ENCODE peak calls at places on chromosomes 2 and 18, in nine cellular contexts. Y is effector memory CD8-positive, alpha-beta T cell; B is lower lobe of right lung; J is ELF-1; P is ELR; R is adipocyte; N is stimulated activated naive CD8-positive, alpha-beta T cell treated with anti-CD3 and anti-CD28 coated beads, Interleukin-15, Interleukin-2, amounts not matched to agents 100 U/mL and 50 U/mL, for 24 hours; F is nucleus accumbens; I is NCI-H510A. H is an unnamed sample.

GRCh38 chr2:11797846-11798245 is 51.4 kb downstream of the LPIN1 start:
- DNase-seq in B (no peak), J (no peak), N (no peak), P (no peak), I (no peak), F (no peak), Y (no peak), R (no peak), H (no peak)

GRCh38 chr2:6960659-6961058 is 43.4 kb downstream of the RNF144A start:
- DNase-seq in J (no peak), Y (no peak), B (no peak), I (no peak), P (no peak), F (no peak), N (no peak), R (peak; percentile 25), H (peak; percentile 23)

GRCh38 chr2:137644689-137645088 is 319.6 kb upstream of the HNMT start:
- DNase-seq in J (no peak), R (no peak), P (no peak), F (no peak), Y (no peak), B (no peak), I (no peak), N (no peak), H (no peak)

GRCh38 chr18:77379976-77380375 is 130.3 kb downstream of the GALR1 start:
- DNase-seq in P (no peak), R (no peak), J (no peak), N (no peak), I (no peak), F (no peak), B (no peak), Y (no peak), H (no peak)

GRCh38 chr2:132562245-132562644 is 107.8 kb downstream of the LYPD1 start:
- DNase-seq in N (no peak), J (no peak), B (no peak), Y (no peak), P (peak; percentile 59), F (no peak), I (no peak), R (peak; percentile 36), H (peak; percentile 64)

GRCh38 chr2:212672186-212672585 is 133.6 kb upstream of the ERBB4 start:
- DNase-seq in N (no peak), R (peak; percentile 16), Y (no peak), B (no peak), P (no peak), F (no peak), I (no peak), J (no peak), H (no peak)

GRCh38 chr18:70250781-70251180 is 38.1 kb upstream of the SOCS6 start:
- DNase-seq in R (no peak), F (no peak), P (no peak), N (no peak), Y (no peak), J (no peak), B (no peak), I (no peak), H (no peak)

GRCh38 chr18:13446581-13447470 is 228.3 kb downstream of the LDLRAD4 start:
- DNase-seq in N (peak; percentile 62), P (no peak), J (peak; percentile 66), R (no peak), B (no peak), Y (no peak), I (no peak), F (no peak), H (peak; percentile 32)

GRCh38 chr2:240132651-240132980 is 3.5 kb downstream of the COPS9 start:
- DNase-seq in R (no peak), I (no peak), P (no peak), B (no peak), J (no peak), F (no peak), N (no peak), Y (no peak), H (no peak)

GRCh38 chr2:46561731-46562450 is 82.5 kb downstream of the TMEM247 start:
- DNase-seq in B (no peak), I (no peak), F (no peak), N (no peak), R (no peak), Y (no peak), P (no peak), J (no peak), H (no peak)

GRCh38 chr2:237702439-237703397 is 75.3 kb downstream of the LRRFIP1 start:
- DNase-seq in P (peak; percentile 80), N (peak; percentile 64), Y (no peak), I (no peak), B (peak; percentile 71), R (peak; percentile 73), J (peak; percentile 81), F (no peak), H (peak; percentile 40)

GRCh38 chr18:31268985-31269406 is 49.0 kb upstream of the DSG1 start:
- DNase-seq in J (no peak), B (no peak), I (peak; percentile 36), R (no peak), F (no peak), Y (no peak), N (no peak), P (no peak), H (peak; percentile 77)

GRCh38 chr2:127864877-127865276 is 6.9 kb upstream of the POLR2D start:
- DNase-seq in B (no peak), J (peak; percentile 41), P (peak; percentile 60), I (peak; percentile 80), Y (no peak), N (no peak), R (peak; percentile 34), F (no peak), H (peak; percentile 46)

H was measured in kidney tubule cell.